ENCODE peak calls at places on chromosomes 13 and 19, in eight cellular contexts. L, E, Q, I, D, W, H and G are unnamed samples.

GRCh38 chr13:98519976-98520375 is 56.9 kb downstream of the STK24 start:
- DNase-seq in L (no peak), E (no peak), Q (no peak), I (no peak), D (no peak), W (no peak), H (no peak), G (no peak)

GRCh38 chr19:7679771-7680605 is 645 bp upstream of the TRAPPC5 start:
- DNase-seq in L (no peak), E (no peak), Q (no peak), I (no peak), D (no peak), W (no peak), H (no peak), G (no peak)

GRCh38 chr13:35478384-35479222 is 2.1 kb upstream of the MAB21L1 start:
- DNase-seq in L (no peak), E (no peak), Q (no peak), I (no peak), D (no peak), W (no peak), H (no peak), G (no peak)

GRCh38 chr13:24605923-24606372 is 74.3 kb upstream of the ATP12A start:
- DNase-seq in L (no peak), E (peak; percentile 11), Q (no peak), I (no peak), D (no peak), W (peak; percentile 6), H (no peak), G (no peak)

GRCh38 chr13:99379856-99380255 is 72.7 kb upstream of the GPR183 start:
- DNase-seq in L (no peak), E (no peak), Q (no peak), I (no peak), D (no peak), W (no peak), H (no peak), G (no peak)

GRCh38 chr13:24271611-24272451 is 37.5 kb upstream of the C1QTNF9 start:
- DNase-seq in L (no peak), E (peak; percentile 76), Q (no peak), I (peak; percentile 88), D (peak; percentile 80), W (no peak), H (no peak), G (peak; percentile 85)

GRCh38 chr13:90445179-90445578 is 902.3 kb upstream of the MIR17HG start:
- DNase-seq in L (no peak), E (peak; percentile 90), Q (no peak), I (peak; percentile 16), D (no peak), W (peak; percentile 10), H (peak; percentile 18), G (no peak)

GRCh38 chr19:35451278-35452096 is 3.4 kb downstream of the FFAR2 start:
- DNase-seq in L (no peak), E (no peak), Q (no peak), I (no peak), D (no peak), W (no peak), H (no peak), G (no peak)

GRCh38 chr13:24254151-24254810 is 55.1 kb upstream of the C1QTNF9 start:
- DNase-seq in L (no peak), E (no peak), Q (no peak), I (peak; percentile 65), D (no peak), W (no peak), H (no peak), G (no peak)

GRCh38 chr19:48568345-48568886 is 16.4 kb downstream of the SULT2B1 start:
- DNase-seq in L (peak; percentile 56), E (peak; percentile 88), Q (no peak), I (peak; percentile 86), D (peak; percentile 84), W (peak; percentile 83), H (peak; percentile 91), G (peak; percentile 88)

GRCh38 chr13:109163052-109163413 is 533.6 kb downstream of the MYO16 start:
- DNase-seq in L (no peak), E (no peak), Q (no peak), I (no peak), D (no peak), W (no peak), H (no peak), G (no peak)

GRCh38 chr19:47284324-47284899 is 9.7 kb downstream of the INAFM1 start:
- DNase-seq in L (no peak), E (peak; percentile 68), Q (no peak), I (peak; percentile 58), D (no peak), W (no peak), H (peak; percentile 50), G (peak; percentile 75)

GRCh38 chr13:33183431-33184130 is 102.0 kb downstream of the STARD13 start:
- DNase-seq in L (no peak), E (peak; percentile 77), Q (no peak), I (no peak), D (no peak), W (no peak), H (no peak), G (no peak)

GRCh38 chr13:29969286-29969685 is 118.9 kb upstream of the UBL3 start:
- DNase-seq in L (no peak), E (peak; percentile 92), Q (no peak), I (no peak), D (no peak), W (no peak), H (no peak), G (no peak)

GRCh38 chr19:29268103-29268502 is 55.2 kb upstream of the UQCRFS1 start:
- DNase-seq in L (no peak), E (no peak), Q (no peak), I (no peak), D (no peak), W (no peak), H (no peak), G (no peak)

GRCh38 chr13:29845440-29846056 is 4.9 kb downstream of the UBL3 start:
- DNase-seq in L (no peak), E (peak; percentile 32), Q (no peak), I (no peak), D (no peak), W (no peak), H (no peak), G (no peak)

GRCh38 chr19:45008554-45008953 is 7.3 kb downstream of the RELB start:
- DNase-seq in L (no peak), E (no peak), Q (no peak), I (no peak), D (no peak), W (no peak), H (no peak), G (peak; percentile 87)

GRCh38 chr13:98289339-98289935 is 112.4 kb upstream of the RNF113B start:
- DNase-seq in L (no peak), E (no peak), Q (no peak), I (no peak), D (no peak), W (no peak), H (no peak), G (no peak)

GRCh38 chr19:6769006-6769637 is 1.9 kb upstream of the SH2D3A start:
- DNase-seq in L (no peak), E (peak; percentile 19), Q (no peak), I (no peak), D (no peak), W (no peak), H (no peak), G (no peak)

GRCh38 chr19:5624741-5625140 is 1.9 kb downstream of the SAFB start:
- DNase-seq in L (no peak), E (no peak), Q (no peak), I (no peak), D (no peak), W (no peak), H (no peak), G (no peak)

GRCh38 chr13:76980075-76980718 is 11.7 kb upstream of the CLN5 start:
- DNase-seq in L (peak; percentile 69), E (peak; percentile 24), Q (no peak), I (peak; percentile 64), D (peak; percentile 79), W (peak; percentile 43), H (peak; percentile 85), G (peak; percentile 85)

GRCh38 chr19:35134601-35135091 is at the start of gene LGI4:
- DNase-seq in L (no peak), E (no peak), Q (no peak), I (no peak), D (no peak), W (no peak), H (no peak), G (no peak)

GRCh38 chr13:22748866-22749586 is 431.8 kb upstream of the SGCG start:
- DNase-seq in L (no peak), E (no peak), Q (no peak), I (no peak), D (no peak), W (no peak), H (no peak), G (no peak)
- TF ChIP-seq POLR2A in L (no peak), E (no peak), Q (no peak), I (no peak), D (no peak), W (no peak), H (no peak), G (no peak)

DNA sequence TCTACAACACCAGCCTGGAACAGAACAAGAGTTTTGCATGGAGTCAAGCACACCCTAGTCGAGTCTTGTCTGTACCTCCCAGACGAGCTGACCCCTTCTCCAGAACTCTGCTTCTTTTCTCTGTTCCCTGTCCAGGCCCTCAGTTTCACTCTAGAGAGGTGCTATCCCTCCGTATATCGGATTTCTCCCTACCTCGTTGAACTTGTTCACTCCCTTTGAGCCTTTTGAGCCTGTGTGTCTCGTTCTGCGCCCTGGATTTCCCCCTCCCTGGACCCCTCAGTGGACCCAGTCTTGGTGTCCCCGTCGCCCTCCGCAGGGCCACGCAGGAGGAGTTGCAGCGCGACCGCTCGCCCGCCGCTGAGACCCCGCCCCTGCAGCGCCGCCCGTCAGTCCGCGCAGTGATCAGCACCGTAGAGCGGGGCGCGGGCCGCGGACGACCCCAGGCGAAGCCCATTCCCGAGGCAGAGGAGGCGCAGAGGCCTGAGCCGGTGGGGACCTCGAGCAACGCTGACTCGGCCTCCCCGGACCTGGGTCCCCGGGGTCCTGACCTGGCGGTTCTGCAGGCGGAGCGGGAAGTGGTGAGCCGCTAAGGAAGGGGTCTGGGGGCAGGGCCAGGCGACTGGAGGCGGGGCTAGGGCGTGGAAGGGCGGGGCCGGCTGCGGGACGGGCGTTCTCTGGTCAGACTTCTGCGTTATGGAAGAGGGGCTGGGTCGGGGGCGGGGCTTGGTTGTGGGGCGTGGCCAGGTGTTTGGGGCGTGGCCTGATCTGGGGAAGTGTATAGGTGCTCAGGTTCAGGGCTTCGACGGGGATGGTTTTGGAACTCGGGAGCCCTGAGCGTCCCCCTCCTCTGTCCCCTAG is 5.5 kb downstream of the EPS8L1 start:
- DNase-seq in L (no peak), E (peak; percentile 44), Q (no peak), I (peak; percentile 78), D (peak; percentile 78), W (peak; percentile 86), H (peak; percentile 77), G (peak; percentile 76)
- TF ChIP-seq POLR2A in L (no peak), E (no peak), Q (peak; percentile 48), I (no peak), D (no peak), W (no peak), H (peak; percentile 21), G (peak; percentile 57)

GRCh38 chr19:16358456-16358855 is 33.8 kb downstream of the KLF2 start:
- DNase-seq in L (no peak), E (no peak), Q (no peak), I (no peak), D (no peak), W (no peak), H (no peak), G (no peak)
- TF ChIP-seq POLR2A in L (no peak), E (no peak), Q (no peak), I (no peak), D (no peak), W (no peak), H (no peak), G (no peak)

GRCh38 chr19:14006766-14007562 is 844 bp upstream of the RFX1 start:
- DNase-seq in L (no peak), E (no peak), Q (no peak), I (no peak), D (peak; percentile 90), W (no peak), H (peak; percentile 36), G (no peak)
- TF ChIP-seq POLR2A in L (no peak), E (peak; percentile 73), Q (peak; percentile 43), I (peak; percentile 79), D (no peak), W (no peak), H (no peak), G (peak; percentile 43)